ENCODE peak calls at places on chromosomes 5 and 9, in seven cellular contexts. Q is cardiac muscle cell; X is CD8-positive, alpha-beta T cell; V is fibroblast of mammary gland; U is cardiac fibroblast; B is astrocyte of the spinal cord; P is AG09309. Y is an unnamed sample.
A peak's percentile ranks its signal among the peaks of the same experiment; 100 is the strongest.

GRCh38 chr5:2763533-2763794 is 12.0 kb upstream of the IRX2 start:
- DNase-seq in V (no peak), Q (no peak), B (no peak), P (no peak), U (no peak), X (no peak), Y (no peak)

GRCh38 chr9:97271292-97271691 is 36.2 kb upstream of the CCDC180 start:
- DNase-seq in U (no peak), B (no peak), Q (no peak), X (no peak), P (no peak), V (no peak), Y (no peak)

GRCh38 chr5:72485366-72486052 is 21.7 kb downstream of the ZNF366 start:
- DNase-seq in V (no peak), P (no peak), U (no peak), B (no peak), Q (no peak), X (no peak), Y (no peak)

GRCh38 chr9:69085523-69086283 is 50.2 kb downstream of the FXN start:
- DNase-seq in P (peak; percentile 69), X (no peak), V (peak; percentile 58), Q (peak; percentile 95), B (peak; percentile 29), U (peak; percentile 38), Y (no peak)

GRCh38 chr9:37437010-37437409 is 14.5 kb downstream of the GRHPR start:
- DNase-seq in X (no peak), B (no peak), P (no peak), V (no peak), U (no peak), Q (no peak), Y (no peak)

GRCh38 chr5:51810592-51810991 is 427.3 kb downstream of the ISL1 start:
- DNase-seq in P (no peak), X (no peak), Q (no peak), V (no peak), B (no peak), U (no peak), Y (no peak)

GRCh38 chr5:76273491-76273890 is 129.6 kb upstream of the IQGAP2 start:
- DNase-seq in V (no peak), Q (no peak), U (no peak), B (no peak), P (no peak), X (no peak), Y (no peak)

GRCh38 chr5:36632363-36632664 is 25.9 kb downstream of the SLC1A3 start:
- DNase-seq in B (no peak), U (no peak), P (no peak), Q (no peak), V (no peak), X (no peak), Y (no peak)

GRCh38 chr5:150113047-150113744 is 26.8 kb upstream of the CSF1R start:
- DNase-seq in U (no peak), B (no peak), Q (peak; percentile 41), X (peak; percentile 41), V (peak; percentile 65), P (no peak), Y (peak; percentile 7)

GRCh38 chr5:24773241-24773640 is 128.5 kb upstream of the CDH10 start:
- DNase-seq in V (no peak), U (no peak), X (no peak), B (peak; percentile 5), P (no peak), Q (no peak), Y (no peak)

GRCh38 chr9:127403507-127404192 is 6.7 kb downstream of the SLC2A8 start:
- DNase-seq in Q (no peak), V (no peak), B (no peak), X (no peak), U (no peak), P (no peak), Y (no peak)

GRCh38 chr9:116271991-116272390 is 118.4 kb downstream of the PAPPA start:
- DNase-seq in P (no peak), U (no peak), V (no peak), B (no peak), X (no peak), Q (no peak), Y (no peak)

DNA sequence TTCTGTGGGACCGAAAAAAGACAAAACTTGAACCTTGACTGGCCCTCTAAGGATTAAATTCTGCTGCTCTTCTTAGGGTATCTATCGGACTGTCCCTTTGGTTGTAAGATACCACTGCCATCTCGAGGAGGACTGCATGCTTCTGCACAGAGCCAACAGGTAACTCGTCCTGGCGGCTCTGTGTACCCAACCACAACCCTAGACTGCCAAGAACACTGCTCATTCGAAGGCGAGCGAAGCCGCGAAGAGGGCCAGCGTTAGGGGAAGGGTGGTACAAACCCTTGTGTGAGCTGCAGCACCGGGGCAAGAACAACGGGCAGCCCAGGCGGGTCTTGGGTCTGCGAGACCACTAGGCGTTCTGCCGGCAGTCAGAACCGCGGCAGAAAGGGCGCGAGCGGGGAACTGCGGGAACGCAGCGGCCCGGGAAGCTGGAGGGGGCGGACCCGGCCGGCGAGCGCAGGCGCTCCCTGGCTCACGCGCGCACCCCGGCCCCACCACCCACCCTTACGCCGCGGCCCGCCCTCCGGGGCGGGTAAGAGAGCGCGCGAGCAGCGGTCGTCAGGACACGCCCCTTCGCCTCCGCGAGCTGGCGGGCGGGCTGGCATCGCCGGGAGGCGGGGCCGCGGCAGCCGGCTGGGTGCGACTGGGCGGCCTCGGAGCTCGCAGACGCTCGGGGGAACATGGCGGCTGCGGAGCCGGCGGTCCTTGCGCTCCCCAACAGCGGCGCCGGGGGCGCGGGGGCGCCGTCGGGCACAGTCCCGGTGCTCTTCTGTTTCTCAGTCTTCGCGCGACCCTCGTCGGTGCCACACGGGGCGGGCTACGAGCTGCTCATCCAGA is at the start of gene ISOC1:
- DNase-seq in V (peak; percentile 83), X (peak; percentile 94), B (peak; percentile 90), U (peak; percentile 81), Q (peak; percentile 95), P (peak; percentile 44), Y (peak; percentile 55)
- TF ChIP-seq CTCF in V (no peak), X (peak; percentile 41), B (no peak), U (no peak), Q (no peak), P (no peak), Y (peak; percentile 7)

GRCh38 chr9:74577956-74578355 is 80.8 kb downstream of the RORB start:
- DNase-seq in Q (no peak), U (peak; percentile 5), V (peak; percentile 25), P (no peak), X (no peak), B (no peak), Y (no peak)
- TF ChIP-seq CTCF in Q (peak; percentile 50), U (peak; percentile 38), V (peak; percentile 64), P (peak; percentile 54), X (no peak), B (peak; percentile 60), Y (peak; percentile 68)

GRCh38 chr5:96903300-96903699 is 27.0 kb downstream of the ERAP2 start:
- DNase-seq in P (no peak), Q (no peak), B (no peak), X (no peak), V (peak; percentile 24), U (peak; percentile 53), Y (no peak)

GRCh38 chr5:96904054-96904931 is 28.0 kb downstream of the ERAP2 start:
- DNase-seq in B (peak; percentile 12), Q (no peak), X (no peak), V (no peak), U (peak; percentile 64), P (no peak), Y (no peak)

GRCh38 chr5:96902876-96903275 is 26.6 kb downstream of the ERAP2 start:
- DNase-seq in U (no peak), P (no peak), Q (no peak), X (no peak), V (no peak), B (no peak), Y (no peak)

GRCh38 chr5:96901841-96902240 is 25.5 kb downstream of the ERAP2 start:
- DNase-seq in V (no peak), P (no peak), Q (no peak), X (no peak), U (no peak), B (no peak), Y (no peak)

GRCh38 chr5:96901384-96901783 is 25.1 kb downstream of the ERAP2 start:
- DNase-seq in P (no peak), X (no peak), V (no peak), U (no peak), B (no peak), Q (no peak), Y (no peak)
- TF ChIP-seq CTCF in P (no peak), X (no peak), V (no peak), U (no peak), B (peak; percentile 9), Q (peak; percentile 6), Y (no peak)

GRCh38 chr5:101045689-101046088 is 142.6 kb upstream of the ST8SIA4 start:
- DNase-seq in U (peak; percentile 28), P (no peak), Q (peak; percentile 18), X (no peak), B (peak; percentile 13), V (peak; percentile 4), Y (no peak)
- TF ChIP-seq CTCF in U (no peak), P (no peak), Q (no peak), X (peak; percentile 39), B (peak; percentile 7), V (no peak), Y (peak; percentile 4)

DNA sequence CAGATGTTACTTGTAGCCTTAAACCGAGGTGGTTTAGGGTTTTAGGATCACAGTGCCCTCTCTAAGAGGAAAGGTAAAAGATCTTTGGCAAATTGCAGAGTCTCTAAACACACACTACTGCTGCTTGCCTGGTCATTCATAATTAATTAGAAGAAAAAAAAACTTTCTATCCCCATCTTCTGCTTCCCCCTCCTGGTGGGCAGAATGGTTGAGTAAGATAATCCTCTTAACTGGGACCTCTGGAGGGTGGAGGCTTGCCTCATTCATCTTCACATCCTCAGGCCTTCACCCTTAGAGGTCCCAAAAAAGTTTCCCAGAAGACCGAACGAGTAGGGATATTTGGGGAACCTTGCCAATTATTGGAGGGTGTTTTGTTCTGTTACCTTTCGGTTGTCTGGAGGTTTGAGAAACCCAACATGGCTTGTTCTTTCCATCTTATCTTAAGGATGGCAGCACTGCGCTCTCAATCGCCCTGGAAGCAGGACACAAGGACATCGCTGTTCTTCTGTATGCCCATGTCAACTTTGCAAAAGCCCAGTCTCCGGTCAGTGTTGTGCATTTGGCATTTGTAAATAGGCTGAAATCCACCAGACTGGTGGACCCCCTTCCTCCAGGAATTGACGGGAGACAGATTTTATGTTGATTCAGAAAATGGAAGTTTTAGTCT is 97.3 kb upstream of the DMRT1 start:
- DNase-seq in P (no peak), B (no peak), X (no peak), U (no peak), Q (no peak), V (no peak), Y (no peak)
- TF ChIP-seq CTCF in P (no peak), B (no peak), X (no peak), U (no peak), Q (no peak), V (no peak), Y (no peak)

Y was measured in D721Med.